ENCODE peak calls at places on chromosome 10, in five cellular contexts. One of them, this sample, is unnamed.

GRCh38 chr10:113663142-113663541 is 699 bp downstream of the NRAP start:
- DNase-seq in NT2/D1: no peak
- DNase-seq in GM12878: no peak
- DNase-seq in HepG2: no peak
- DNase-seq in H1: no peak
- DNase-seq in this sample: no peak

GRCh38 chr10:79984851-79985250 is 35.9 kb upstream of the SFTPD start:
- DNase-seq in HepG2: no peak
- DNase-seq in GM12878: no peak
- DNase-seq in NT2/D1: no peak
- DNase-seq in H1: no peak
- DNase-seq in this sample: no peak

GRCh38 chr10:1186693-1186990 is 130.5 kb downstream of the WDR37 start:
- DNase-seq in GM12878: no peak
- DNase-seq in NT2/D1: no peak
- DNase-seq in HepG2: no peak
- DNase-seq in H1: no peak
- DNase-seq in this sample: no peak

GRCh38 chr10:95480102-95480900 is 80.9 kb downstream of the SORBS1 start:
- DNase-seq in HepG2: no peak
- DNase-seq in H1: no peak
- DNase-seq in GM12878: no peak
- DNase-seq in NT2/D1: no peak
- DNase-seq in this sample: no peak

GRCh38 chr10:132238371-132239125 is 51.8 kb downstream of the DPYSL4 start:
- DNase-seq in HepG2: no peak
- DNase-seq in H1: no peak
- DNase-seq in GM12878: no peak
- DNase-seq in NT2/D1: no peak
- DNase-seq in this sample: no peak

GRCh38 chr10:11243425-11244222 is 226.0 kb downstream of the CELF2 start:
- DNase-seq in HepG2: no peak
- DNase-seq in NT2/D1: no peak
- DNase-seq in H1: no peak
- DNase-seq in GM12878: no peak
- DNase-seq in this sample: no peak

GRCh38 chr10:106930751-106931150 is 233.8 kb downstream of the SORCS1 start:
- DNase-seq in NT2/D1: no peak
- DNase-seq in H1: no peak
- DNase-seq in HepG2: no peak
- DNase-seq in GM12878: no peak
- DNase-seq in this sample: no peak

GRCh38 chr10:24382045-24382444 is 173.1 kb downstream of the KIAA1217 start:
- DNase-seq in HepG2: no peak
- DNase-seq in NT2/D1: no peak
- DNase-seq in H1: no peak
- DNase-seq in GM12878: no peak
- DNase-seq in this sample: no peak

GRCh38 chr10:125086716-125087115 is 73.6 kb downstream of the CTBP2 start:
- DNase-seq in HepG2: no peak
- DNase-seq in H1: no peak
- DNase-seq in NT2/D1: no peak
- DNase-seq in GM12878: no peak
- DNase-seq in this sample: no peak

GRCh38 chr10:5479481-5480161 is 19.7 kb downstream of the CALML5 start:
- DNase-seq in HepG2: no peak
- DNase-seq in NT2/D1: no peak
- DNase-seq in H1: no peak
- DNase-seq in GM12878: no peak
- DNase-seq in this sample: no peak

GRCh38 chr10:129114588-129114987 is 352.5 kb upstream of the MGMT start:
- DNase-seq in GM12878: no peak
- DNase-seq in HepG2: no peak
- DNase-seq in NT2/D1: no peak
- DNase-seq in H1: no peak
- DNase-seq in this sample: no peak

GRCh38 chr10:99796928-99797327 is 14.5 kb downstream of the ABCC2 start:
- DNase-seq in H1: no peak
- DNase-seq in HepG2: no peak
- DNase-seq in GM12878: no peak
- DNase-seq in NT2/D1: no peak
- DNase-seq in this sample: no peak

GRCh38 chr10:76942556-76943416 is 694.8 kb downstream of the KCNMA1 start:
- DNase-seq in NT2/D1: no peak
- DNase-seq in H1: no peak
- DNase-seq in GM12878: no peak
- DNase-seq in HepG2: no peak
- DNase-seq in this sample: no peak

GRCh38 chr10:79179404-79180309 is 110.9 kb downstream of the ZMIZ1 start:
- DNase-seq in GM12878: no peak
- DNase-seq in NT2/D1: no peak
- DNase-seq in HepG2: no peak
- DNase-seq in H1: no peak
- DNase-seq in this sample: no peak

GRCh38 chr10:113131611-113132330 is 181.7 kb downstream of the TCF7L2 start:
- DNase-seq in NT2/D1: no peak
- DNase-seq in H1: no peak
- DNase-seq in GM12878: no peak
- DNase-seq in HepG2: peak; percentile 58
- DNase-seq in this sample: no peak

GRCh38 chr10:117074621-117075020 is 63.4 kb downstream of the VAX1 start:
- DNase-seq in NT2/D1: peak; percentile 9
- DNase-seq in H1: no peak
- DNase-seq in HepG2: peak; percentile 3
- DNase-seq in GM12878: no peak
- DNase-seq in this sample: no peak

GRCh38 chr10:126634347-126634746 is 36.1 kb downstream of the C10orf90 start:
- DNase-seq in HepG2: no peak
- DNase-seq in GM12878: no peak
- DNase-seq in H1: no peak
- DNase-seq in NT2/D1: no peak
- DNase-seq in this sample: no peak

GRCh38 chr10:128147669-128148068 is 21.4 kb upstream of the MKI67 start:
- DNase-seq in HepG2: no peak
- DNase-seq in GM12878: no peak
- DNase-seq in NT2/D1: no peak
- DNase-seq in H1: no peak
- DNase-seq in this sample: no peak

GRCh38 chr10:36253731-36254130 is 611.6 kb upstream of the FZD8 start:
- DNase-seq in GM12878: no peak
- DNase-seq in NT2/D1: no peak
- DNase-seq in HepG2: no peak
- DNase-seq in H1: no peak
- DNase-seq in this sample: no peak

GRCh38 chr10:3803295-3803883 is 18.4 kb upstream of the KLF6 start:
- DNase-seq in NT2/D1: no peak
- DNase-seq in HepG2: no peak
- DNase-seq in H1: no peak
- DNase-seq in GM12878: no peak
- DNase-seq in this sample: no peak

GRCh38 chr10:25561761-25562160 is 372.3 kb upstream of the MYO3A start:
- DNase-seq in H1: no peak
- DNase-seq in NT2/D1: no peak
- DNase-seq in HepG2: no peak
- DNase-seq in GM12878: no peak
- DNase-seq in this sample: no peak

GRCh38 chr10:25557136-25557535 is 376.9 kb upstream of the MYO3A start:
- DNase-seq in HepG2: no peak
- DNase-seq in H1: no peak
- DNase-seq in NT2/D1: no peak
- DNase-seq in GM12878: no peak
- DNase-seq in this sample: no peak

GRCh38 chr10:25552283-25552919 is 377.6 kb downstream of the GPR158 start:
- DNase-seq in NT2/D1: no peak
- DNase-seq in HepG2: no peak
- DNase-seq in GM12878: no peak
- DNase-seq in H1: no peak
- DNase-seq in this sample: no peak

GRCh38 chr10:25555865-25556264 is 378.2 kb upstream of the MYO3A start:
- DNase-seq in H1: no peak
- DNase-seq in HepG2: no peak
- DNase-seq in GM12878: no peak
- DNase-seq in NT2/D1: no peak
- DNase-seq in this sample: no peak

DNA sequence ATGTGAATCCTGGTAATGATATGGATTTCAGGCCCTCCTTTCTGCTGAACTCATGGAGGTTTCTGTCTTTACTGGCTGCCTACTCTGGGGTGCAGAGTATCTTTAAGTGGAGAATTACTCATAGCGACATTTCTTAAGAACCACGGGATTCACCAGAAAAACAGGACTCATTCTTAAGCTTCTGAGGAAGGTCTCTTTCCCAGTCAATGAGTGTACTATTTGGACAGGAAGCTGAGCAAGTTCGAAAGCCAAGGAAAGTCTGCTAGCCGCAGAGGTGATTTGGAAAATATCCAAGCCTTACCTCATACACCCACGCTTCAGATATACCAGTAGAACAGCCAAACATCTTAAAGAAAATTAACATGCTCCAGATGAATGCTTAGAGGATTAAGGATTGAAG is 377.6 kb upstream of the MYO3A start:
- DNase-seq in GM12878: no peak
- DNase-seq in HepG2: no peak
- DNase-seq in H1: no peak
- DNase-seq in NT2/D1: no peak
- DNase-seq in this sample: no peak
- TF ChIP-seq SUZ12 in GM12878: no peak
- TF ChIP-seq SUZ12 in HepG2: no peak
- TF ChIP-seq SUZ12 in H1: no peak
- TF ChIP-seq SUZ12 in NT2/D1: no peak
- TF ChIP-seq SUZ12 in this sample: no peak

DNA sequence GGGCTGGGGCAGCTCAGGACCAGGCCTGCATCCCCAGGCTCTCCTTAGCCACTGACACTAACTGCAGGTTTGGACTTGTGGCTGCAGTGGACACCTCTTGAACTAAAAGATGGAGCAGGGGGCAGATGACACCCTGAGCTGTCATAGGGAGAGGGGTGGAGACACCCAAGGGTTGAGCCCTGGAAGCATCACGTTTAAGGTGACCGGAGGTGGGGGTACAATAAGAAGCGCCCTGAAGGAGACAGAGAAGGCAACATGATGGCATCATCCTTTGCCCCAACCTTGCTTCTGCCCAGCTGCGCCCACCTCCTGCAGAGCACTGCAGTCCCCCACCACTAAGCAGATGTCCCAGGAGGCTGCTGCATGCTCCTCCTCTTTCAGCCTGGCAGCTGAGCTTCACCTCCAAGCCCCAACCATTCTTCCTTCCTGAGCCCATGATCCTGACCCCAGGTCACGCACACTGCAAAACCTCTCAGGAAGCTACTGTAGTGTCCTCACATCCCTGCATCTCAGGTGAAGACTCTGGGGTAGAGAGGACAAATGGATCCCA is 25.5 kb downstream of the OGDHL start:
- DNase-seq in H1: no peak
- DNase-seq in HepG2: no peak
- DNase-seq in NT2/D1: no peak
- DNase-seq in GM12878: no peak
- DNase-seq in this sample: no peak
- TF ChIP-seq SUZ12 in H1: no peak
- TF ChIP-seq SUZ12 in HepG2: no peak
- TF ChIP-seq SUZ12 in NT2/D1: no peak
- TF ChIP-seq SUZ12 in GM12878: no peak
- TF ChIP-seq SUZ12 in this sample: no peak

DNA sequence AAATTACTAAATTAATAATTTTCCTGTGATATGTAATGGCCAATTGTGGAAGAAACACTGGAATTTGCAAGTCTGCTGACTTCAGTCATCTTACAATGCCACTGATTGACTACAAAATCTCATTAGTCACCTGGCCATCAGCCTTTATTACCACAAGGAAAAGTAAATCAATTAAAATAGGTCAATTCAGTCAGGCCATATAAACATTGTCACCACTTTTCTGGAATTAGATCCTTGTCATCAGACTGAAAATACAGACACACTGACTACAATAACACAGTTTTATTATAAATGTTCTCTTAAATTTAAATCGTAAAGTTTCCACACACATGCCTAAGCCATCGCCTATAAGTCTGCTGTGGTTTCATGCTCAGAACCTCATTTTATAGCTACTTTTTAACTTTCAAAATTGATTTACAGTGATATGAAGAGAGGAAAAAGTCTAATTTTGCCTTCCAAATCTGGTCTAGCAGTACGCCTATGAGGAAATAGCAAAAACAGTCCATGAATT is 54.2 kb downstream of the RTKN2 start:
- DNase-seq in NT2/D1: no peak
- DNase-seq in HepG2: no peak
- DNase-seq in GM12878: no peak
- DNase-seq in H1: no peak
- DNase-seq in this sample: no peak
- TF ChIP-seq SUZ12 in NT2/D1: no peak
- TF ChIP-seq SUZ12 in HepG2: no peak
- TF ChIP-seq SUZ12 in GM12878: no peak
- TF ChIP-seq SUZ12 in H1: no peak
- TF ChIP-seq SUZ12 in this sample: no peak

DNA sequence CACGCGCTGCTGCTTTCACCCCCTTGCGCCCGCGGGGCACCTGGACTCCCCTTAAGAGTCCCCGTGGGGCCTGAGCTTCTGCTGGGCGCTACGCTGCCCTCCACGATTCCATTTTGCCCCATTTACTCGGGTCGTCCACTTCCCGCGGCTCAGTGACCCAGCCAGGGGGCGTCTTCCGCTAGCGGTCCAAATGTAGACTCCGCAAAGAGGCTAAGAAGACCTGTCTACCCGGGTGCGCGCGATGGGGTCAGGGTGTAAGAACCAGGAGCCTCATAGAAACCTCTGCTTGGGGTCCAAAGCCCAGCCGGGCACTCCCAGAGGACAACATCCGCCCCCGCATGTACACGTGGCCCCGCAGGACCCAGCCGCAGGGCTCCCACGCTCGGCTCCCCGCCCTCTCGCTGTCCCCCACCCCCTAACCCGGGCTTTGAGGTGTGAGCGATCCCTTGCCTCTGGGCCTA is 5.2 kb upstream of the HMX2 start:
- DNase-seq in H1: peak; percentile 71
- DNase-seq in GM12878: no peak
- DNase-seq in HepG2: no peak
- DNase-seq in NT2/D1: no peak
- DNase-seq in this sample: no peak
- TF ChIP-seq SUZ12 in H1: no peak
- TF ChIP-seq SUZ12 in GM12878: no peak
- TF ChIP-seq SUZ12 in HepG2: no peak
- TF ChIP-seq SUZ12 in NT2/D1: no peak
- TF ChIP-seq SUZ12 in this sample: no peak